ENCODE peak calls at places on chromosomes 3 and 15, in six cellular contexts. G is RWPE1; S is GM23248; I is DND-41; O is fibroblast of lung; Q is naive thymus-derived CD4-positive, alpha-beta T cell. D is an unnamed sample.

GRCh38 chr3:146130881-146131371 is 30.1 kb downstream of the PLOD2 start:
- DNase-seq in G (no peak), S (peak), I (no peak), O (peak), Q (no peak), D (no peak)

GRCh38 chr3:31561891-31562290 is 29.2 kb downstream of the STT3B start:
- DNase-seq in G (no peak), S (no peak), I (peak), O (no peak), Q (no peak), D (peak)

GRCh38 chr3:134559591-134559990 is 73.7 kb downstream of the CEP63 start:
- DNase-seq in G (no peak), S (no peak), I (no peak), O (no peak), Q (no peak), D (no peak)

GRCh38 chr15:25481208-25481862 is 42.5 kb upstream of the UBE3A start:
- DNase-seq in G (peak), S (peak), I (no peak), O (no peak), Q (no peak), D (no peak)

GRCh38 chr15:63048986-63049665 is 6.6 kb downstream of the TPM1 start:
- DNase-seq in G (peak), S (peak), I (peak), O (peak), Q (peak), D (no peak)

GRCh38 chr3:46213201-46213600 is 5.1 kb upstream of the CCR1 start:
- DNase-seq in G (no peak), S (no peak), I (peak), O (no peak), Q (no peak), D (no peak)

GRCh38 chr3:159380891-159381290 is 579.0 kb downstream of the MFSD1 start:
- DNase-seq in G (no peak), S (no peak), I (no peak), O (no peak), Q (no peak), D (no peak)

GRCh38 chr15:77866596-77867125 is 210.8 kb downstream of the TBC1D2B start:
- DNase-seq in G (no peak), S (no peak), I (no peak), O (no peak), Q (no peak), D (no peak)

GRCh38 chr15:76376029-76376428 is 39.5 kb downstream of the ISL2 start:
- DNase-seq in G (no peak), S (no peak), I (no peak), O (no peak), Q (no peak), D (no peak)

GRCh38 chr15:81779181-81779580 is 266.6 kb downstream of the MEX3B start:
- DNase-seq in G (no peak), S (no peak), I (no peak), O (no peak), Q (no peak), D (no peak)

GRCh38 chr15:43808960-43809678 is 8.7 kb downstream of the HYPK start:
- DNase-seq in G (no peak), S (no peak), I (no peak), O (no peak), Q (no peak), D (no peak)

GRCh38 chr3:82306189-82306588 is 544.7 kb upstream of the GBE1 start:
- DNase-seq in G (no peak), S (no peak), I (no peak), O (no peak), Q (no peak), D (no peak)

GRCh38 chr3:184636774-184637316 is 75.0 kb downstream of the MAGEF1 start:
- DNase-seq in G (peak), S (peak), I (no peak), O (peak), Q (no peak), D (no peak)

GRCh38 chr3:183285828-183286457 is 32.9 kb downstream of the B3GNT5 start:
- DNase-seq in G (peak), S (peak), I (peak), O (peak), Q (peak), D (peak)

GRCh38 chr15:67805871-67806538 is 19.3 kb upstream of the SKOR1 start:
- DNase-seq in G (no peak), S (no peak), I (no peak), O (no peak), Q (no peak), D (no peak)

GRCh38 chr3:40173291-40173710 is 136.2 kb upstream of the EIF1B start:
- DNase-seq in G (no peak), S (no peak), I (no peak), O (no peak), Q (no peak), D (no peak)

GRCh38 chr3:16124636-16125035 is 49.8 kb upstream of the GALNT15 start:
- DNase-seq in G (peak), S (peak), I (no peak), O (peak), Q (no peak), D (no peak)

GRCh38 chr3:61559108-61559731 is 2.2 kb upstream of the PTPRG start:
- DNase-seq in G (no peak), S (peak), I (no peak), O (no peak), Q (no peak), D (no peak)

GRCh38 chr3:61769266-61769665 is 207.9 kb downstream of the PTPRG start:
- DNase-seq in G (no peak), S (no peak), I (no peak), O (no peak), Q (no peak), D (no peak)

GRCh38 chr3:170697131-170697530 is 111.3 kb upstream of the SLC7A14 start:
- DNase-seq in G (no peak), S (no peak), I (no peak), O (no peak), Q (no peak), D (no peak)

GRCh38 chr15:46815765-46816164 is 901.5 kb upstream of the SEMA6D start:
- DNase-seq in G (no peak), S (no peak), I (no peak), O (no peak), Q (no peak), D (no peak)

GRCh38 chr3:60048447-60048848 is 998.6 kb upstream of the CFAP20DC start:
- DNase-seq in G (no peak), S (no peak), I (peak), O (no peak), Q (peak), D (no peak)

GRCh38 chr15:25882466-25882865 is 19.3 kb upstream of the ATP10A start:
- DNase-seq in G (no peak), S (no peak), I (no peak), O (no peak), Q (no peak), D (no peak)

GRCh38 chr3:138781012-138781470 is 53.7 kb downstream of the PIK3CB start:
- DNase-seq in G (no peak), S (no peak), I (peak), O (no peak), Q (no peak), D (peak)

DNA sequence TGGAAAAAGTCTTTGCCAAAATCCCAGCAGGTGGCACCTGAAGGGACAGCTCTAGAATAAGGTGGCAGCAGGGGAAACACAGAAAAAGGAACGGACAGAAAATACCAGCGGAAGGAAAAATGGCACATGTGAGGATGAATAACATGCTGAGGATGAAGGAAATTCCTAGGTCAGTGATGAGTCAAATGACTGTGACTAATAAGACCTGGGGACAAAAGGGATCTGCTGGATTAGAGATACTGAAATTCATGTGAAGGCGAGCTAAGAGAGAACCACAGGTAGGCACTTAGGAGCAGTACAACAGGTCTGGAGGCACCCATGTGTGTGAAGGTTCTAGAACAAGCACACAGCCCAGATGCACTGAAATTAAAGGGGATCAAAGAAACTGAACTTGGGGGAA is 482.5 kb downstream of the FOXP1 start:
- DNase-seq in G (peak), S (peak), I (no peak), O (no peak), Q (no peak), D (no peak)
- H3K27ac ChIP-seq in G (no peak), S (peak), I (no peak), O (peak), Q (peak), D (no peak)

DNA sequence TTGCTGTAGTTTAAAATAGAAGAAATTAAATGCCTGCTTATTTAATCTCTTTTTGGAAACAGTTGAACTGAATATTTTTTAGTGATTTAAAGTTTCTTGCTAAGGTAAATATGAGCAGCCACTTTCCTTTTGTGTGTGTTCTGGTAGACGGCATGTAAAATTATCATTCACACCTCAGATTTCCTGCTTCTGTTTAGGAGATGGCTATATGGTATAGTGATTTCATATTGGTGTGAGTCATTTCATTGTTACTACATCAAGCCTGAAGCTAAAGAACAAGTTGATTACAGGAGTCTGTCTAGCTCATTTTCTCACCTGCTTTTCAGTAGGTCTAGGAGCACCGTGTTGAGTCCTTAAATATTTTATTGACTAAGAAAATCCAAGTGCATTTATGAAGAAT is 2.2 kb downstream of the LRCH3 start:
- DNase-seq in G (peak), S (peak), I (no peak), O (peak), Q (no peak), D (no peak)
- H3K27ac ChIP-seq in G (peak), S (peak), I (no peak), O (no peak), Q (no peak), D (peak)

DNA sequence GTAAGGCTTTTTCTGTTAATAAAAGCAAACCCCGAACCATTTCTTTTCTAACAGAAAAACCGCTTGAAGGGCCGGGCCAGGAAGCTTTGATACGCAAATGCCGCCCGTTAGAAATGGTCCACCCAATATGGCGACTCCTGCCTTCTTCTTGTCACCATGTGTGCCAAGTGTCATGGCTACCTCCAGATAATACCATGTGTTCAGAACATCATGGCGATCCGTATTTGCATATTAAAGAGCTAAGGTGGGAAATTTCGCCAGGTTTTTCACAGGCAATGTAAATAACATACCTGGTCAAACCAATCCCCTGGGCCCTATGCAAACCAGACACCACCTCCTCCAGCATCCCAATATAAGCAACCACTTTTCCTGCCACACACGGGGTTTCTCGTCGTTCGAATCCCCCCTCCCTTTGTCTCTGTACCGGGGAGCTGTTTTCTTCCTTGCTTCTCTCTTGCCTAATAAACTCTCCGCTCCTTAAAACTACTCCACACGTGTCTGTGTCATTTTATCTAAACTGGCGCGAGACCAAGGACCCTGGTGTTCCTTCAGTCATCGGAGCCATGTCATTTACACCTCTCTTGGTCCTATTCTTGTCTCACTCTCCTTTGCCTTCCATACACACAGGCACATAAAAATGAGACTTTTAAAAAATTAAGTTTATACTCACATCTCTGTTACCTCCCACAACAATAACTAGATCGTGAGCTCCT is 34.5 kb downstream of the NCEH1 start:
- DNase-seq in G (no peak), S (no peak), I (no peak), O (no peak), Q (no peak), D (no peak)
- H3K27ac ChIP-seq in G (peak), S (peak), I (no peak), O (peak), Q (no peak), D (no peak)

DNA sequence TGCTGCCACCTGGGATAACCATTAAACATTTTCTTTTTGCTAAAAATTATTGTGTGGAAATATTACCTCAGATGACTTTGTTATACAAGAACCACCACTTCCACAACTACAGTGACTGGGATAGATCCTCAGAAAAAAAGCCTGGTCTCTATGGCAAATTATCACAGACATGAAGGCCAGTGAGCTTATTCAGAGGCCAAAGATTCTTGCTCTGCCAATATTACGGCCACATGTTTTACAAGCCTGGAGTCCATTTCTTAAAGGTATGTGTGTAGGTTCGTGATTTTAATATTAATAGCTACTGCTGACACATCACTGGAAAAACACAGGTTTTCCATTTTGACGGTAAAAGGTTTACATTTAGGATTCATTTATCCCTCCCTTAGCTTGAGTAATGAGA is 73.8 kb downstream of the MYO1E start:
- DNase-seq in G (no peak), S (no peak), I (no peak), O (no peak), Q (no peak), D (no peak)
- H3K27ac ChIP-seq in G (no peak), S (peak), I (no peak), O (no peak), Q (no peak), D (no peak)

GRCh38 chr15:85542488-85542887 is 162.1 kb downstream of the AKAP13 start:
- DNase-seq in G (no peak), S (no peak), I (no peak), O (no peak), Q (no peak), D (no peak)
- H3K27ac ChIP-seq in G (no peak), S (no peak), I (no peak), O (no peak), Q (no peak), D (no peak)

GRCh38 chr15:80068578-80068977 is 9.1 kb downstream of the ZFAND6 start:
- DNase-seq in G (no peak), S (peak), I (no peak), O (no peak), Q (no peak), D (no peak)

GRCh38 chr15:80073197-80073596 is 13.7 kb downstream of the ZFAND6 start:
- DNase-seq in G (no peak), S (peak), I (no peak), O (no peak), Q (no peak), D (no peak)

GRCh38 chr15:80071652-80072051 is 12.2 kb downstream of the ZFAND6 start:
- DNase-seq in G (no peak), S (no peak), I (no peak), O (no peak), Q (no peak), D (no peak)

GRCh38 chr15:80070840-80071239 is 11.4 kb downstream of the ZFAND6 start:
- DNase-seq in G (no peak), S (peak), I (no peak), O (peak), Q (no peak), D (no peak)

DNA sequence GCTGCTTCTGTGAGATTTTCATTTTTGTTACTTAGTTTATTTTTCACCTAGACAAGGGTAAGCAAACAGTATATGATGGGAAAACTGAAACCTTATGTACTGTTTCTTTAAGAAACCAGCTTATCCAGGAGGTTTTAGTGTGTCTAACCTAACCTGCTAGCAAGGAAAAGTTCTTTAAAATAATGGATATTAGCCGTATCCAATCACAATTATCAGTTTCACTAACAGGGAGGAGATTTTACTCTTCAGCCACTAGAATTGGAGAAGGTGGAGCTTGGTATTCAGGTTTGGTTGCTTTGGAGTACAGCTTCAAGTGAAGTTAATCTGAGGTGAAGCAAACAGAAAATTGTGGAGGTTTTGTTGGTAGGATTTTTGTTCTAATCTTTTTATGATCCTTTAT is 12.8 kb downstream of the ZFAND6 start:
- DNase-seq in G (peak), S (peak), I (peak), O (peak), Q (no peak), D (peak)
- H3K27ac ChIP-seq in G (no peak), S (peak), I (peak), O (no peak), Q (peak), D (no peak)

GRCh38 chr3:10198761-10199688 is 34.3 kb downstream of the IRAK2 start:
- DNase-seq in G (peak), S (peak), I (peak), O (peak), Q (peak), D (peak)
- H3K27ac ChIP-seq in G (peak), S (peak), I (no peak), O (peak), Q (peak), D (peak)

D was measured in CD8-positive, alpha-beta memory T cell.